ENCODE peak calls at places on chromosomes 7 and 10, in eight cellular contexts. L is fibroblast of the aortic adventitia; U is activated CD4-positive, CD25-positive, alpha-beta regulatory T cell; Q is activated CD4-positive, alpha-beta T cell treated with anti-CD3 and anti-CD28 coated beads, Interleukin-2, amount 50 U/mL, for 1 hour; F is Calu3; C is CD4-positive, alpha-beta memory T cell; R is Ammon's horn; O is activated CD8-positive, alpha-beta memory T cell treated with anti-CD3 and anti-CD28 coated beads for 24 hours. I is an unnamed sample.

GRCh38 chr7:4742051-4742573 is 33.3 kb upstream of the AP5Z1 start:
- DNase-seq in C (no peak), O (no peak), L (no peak), R (peak), U (no peak), Q (no peak), F (no peak), I (peak)

GRCh38 chr10:110841767-110842267 is 29.9 kb upstream of the PDCD4 start:
- DNase-seq in C (no peak), U (no peak), F (no peak), L (no peak), Q (no peak), R (no peak), O (no peak), I (no peak)

GRCh38 chr10:65294329-65294728 is 1631.5 kb upstream of the LRRTM3 start:
- DNase-seq in L (no peak), O (no peak), F (no peak), R (no peak), U (no peak), Q (no peak), C (no peak), I (no peak)

GRCh38 chr10:80535671-80536360 is 1.9 kb upstream of the SH2D4B start:
- DNase-seq in C (peak), U (peak), F (peak), L (peak), O (peak), R (no peak), Q (peak), I (no peak)

GRCh38 chr10:52639652-52640051 is 132.9 kb downstream of the MBL2 start:
- DNase-seq in O (no peak), C (no peak), Q (no peak), L (no peak), R (no peak), F (no peak), U (no peak), I (no peak)

GRCh38 chr10:1465421-1465902 is 271.9 kb downstream of the ADARB2 start:
- DNase-seq in Q (no peak), U (no peak), R (no peak), L (no peak), O (no peak), C (no peak), F (no peak), I (no peak)

GRCh38 chr7:87511510-87511909 is 36.0 kb upstream of the ABCB4 start:
- DNase-seq in O (no peak), L (no peak), R (no peak), F (no peak), Q (no peak), C (no peak), U (no peak), I (no peak)

GRCh38 chr7:34584526-34584925 is 73.5 kb upstream of the NPSR1 start:
- DNase-seq in L (no peak), O (no peak), Q (no peak), F (no peak), C (no peak), U (no peak), R (no peak), I (no peak)

GRCh38 chr7:7294914-7295313 is 112.6 kb downstream of the C1GALT1 start:
- DNase-seq in F (no peak), L (no peak), Q (no peak), R (no peak), U (no peak), C (no peak), O (no peak), I (no peak)

GRCh38 chr10:51857326-51857725 is 157.9 kb upstream of the CSTF2T start:
- DNase-seq in U (no peak), L (no peak), R (no peak), F (no peak), O (no peak), C (no peak), Q (no peak), I (no peak)

GRCh38 chr7:92466682-92467081 is 11.1 kb downstream of the ERVW-1 start:
- DNase-seq in U (no peak), C (no peak), Q (no peak), R (no peak), O (no peak), F (no peak), L (no peak), I (no peak)

GRCh38 chr7:141012044-141012685 is 2.6 kb downstream of the MRPS33 start:
- DNase-seq in L (peak), Q (peak), C (peak), R (peak), O (peak), F (peak), U (peak), I (peak)

GRCh38 chr7:68216046-68216445 is 1219.4 kb downstream of the TYW1 start:
- DNase-seq in U (no peak), L (no peak), R (peak), O (no peak), Q (no peak), F (no peak), C (no peak), I (no peak)

GRCh38 chr7:136741941-136742340 is 126.5 kb upstream of the CHRM2 start:
- DNase-seq in C (no peak), R (no peak), F (no peak), O (no peak), Q (no peak), L (no peak), U (no peak), I (no peak)

GRCh38 chr7:135774284-135774683 is 25.7 kb upstream of the FAM180A start:
- DNase-seq in C (no peak), L (no peak), O (no peak), U (no peak), F (no peak), R (no peak), Q (no peak), I (no peak)

GRCh38 chr7:42311195-42311594 is 74.2 kb upstream of the GLI3 start:
- DNase-seq in R (no peak), O (no peak), Q (no peak), F (no peak), U (no peak), C (no peak), L (no peak), I (no peak)

GRCh38 chr10:63429280-63429679 is 36.5 kb downstream of the JMJD1C start:
- DNase-seq in Q (no peak), R (no peak), U (no peak), L (peak), O (no peak), C (no peak), F (no peak), I (no peak)

GRCh38 chr10:69089638-69090599 is 2.0 kb downstream of the SRGN start:
- DNase-seq in O (peak), U (peak), Q (peak), L (peak), F (no peak), R (peak), C (peak), I (no peak)

GRCh38 chr10:317219-317868 is 182.1 kb downstream of the ZMYND11 start:
- DNase-seq in O (peak), Q (no peak), R (no peak), C (no peak), U (no peak), F (no peak), L (peak), I (no peak)

GRCh38 chr7:140726304-140726703 is 29.8 kb downstream of the NDUFB2 start:
- DNase-seq in U (no peak), R (peak), Q (no peak), L (peak), C (no peak), O (no peak), F (no peak), I (peak)

GRCh38 chr10:126476256-126476655 is 88.0 kb upstream of the ADAM12 start:
- DNase-seq in Q (no peak), O (no peak), U (no peak), L (no peak), R (no peak), F (no peak), C (no peak), I (no peak)

GRCh38 chr10:8054498-8055407 is at the start of gene GATA3:
- DNase-seq in O (peak), R (no peak), L (peak), C (peak), Q (peak), U (peak), F (peak), I (no peak)

GRCh38 chr7:70706204-70706603 is 425.7 kb upstream of the GALNT17 start:
- DNase-seq in O (no peak), U (no peak), R (no peak), F (no peak), C (no peak), Q (no peak), L (no peak), I (no peak)

GRCh38 chr10:131536676-131537075 is 225.2 kb upstream of the TCERG1L start:
- DNase-seq in C (no peak), Q (no peak), L (no peak), F (no peak), O (no peak), R (no peak), U (no peak), I (no peak)

GRCh38 chr7:41771717-41772116 is 68.8 kb upstream of the INHBA start:
- DNase-seq in C (no peak), Q (no peak), F (no peak), O (no peak), U (no peak), L (no peak), R (no peak), I (no peak)

GRCh38 chr7:50207251-50207564 is 97.3 kb upstream of the IKZF1 start:
- DNase-seq in R (no peak), F (no peak), C (no peak), U (no peak), L (no peak), O (no peak), Q (no peak), I (no peak)

GRCh38 chr7:29146888-29147609 is 712 bp upstream of the CPVL start:
- DNase-seq in U (no peak), C (no peak), Q (no peak), F (peak), O (no peak), L (peak), R (no peak), I (no peak)

GRCh38 chr10:120181154-120181553 is 275.9 kb upstream of the PLPP4 start:
- DNase-seq in C (no peak), U (no peak), O (no peak), Q (no peak), F (no peak), R (no peak), L (no peak), I (no peak)

GRCh38 chr10:11793762-11794479 is 29.2 kb upstream of the PROSER2 start:
- DNase-seq in U (no peak), Q (no peak), R (no peak), O (no peak), C (no peak), L (peak), F (peak), I (no peak)

GRCh38 chr7:35465791-35466336 is 212.0 kb upstream of the TBX20 start:
- DNase-seq in F (no peak), R (no peak), L (no peak), U (no peak), Q (no peak), C (no peak), O (no peak), I (no peak)

GRCh38 chr7:66250711-66251110 is 45.6 kb downstream of the TPST1 start:
- DNase-seq in O (no peak), L (peak), U (no peak), C (no peak), Q (no peak), R (no peak), F (no peak), I (no peak)

GRCh38 chr7:78299088-78299487 is 500.5 kb downstream of the PHTF2 start:
- DNase-seq in C (no peak), Q (no peak), O (no peak), L (no peak), F (no peak), U (no peak), R (no peak), I (no peak)

GRCh38 chr10:72239409-72239808 is 23.3 kb upstream of the ASCC1 start:
- DNase-seq in C (no peak), U (no peak), Q (no peak), L (no peak), F (no peak), R (no peak), O (no peak), I (no peak)

GRCh38 chr7:37999673-38000072 is 79.2 kb downstream of the EPDR1 start:
- DNase-seq in R (no peak), O (no peak), Q (no peak), L (peak), C (no peak), U (no peak), F (no peak), I (no peak)

GRCh38 chr7:96045181-96045580 is 272.8 kb downstream of the DYNC1I1 start:
- DNase-seq in U (no peak), F (no peak), C (no peak), Q (no peak), O (no peak), R (no peak), L (no peak), I (no peak)

GRCh38 chr7:95526128-95526738 is 40.5 kb downstream of the ASB4 start:
- DNase-seq in U (no peak), O (no peak), L (no peak), C (no peak), F (no peak), R (peak), Q (no peak), I (peak)

GRCh38 chr7:45986355-45987298 is 65.6 kb upstream of the IGFBP3 start:
- DNase-seq in F (no peak), Q (no peak), R (no peak), L (no peak), O (peak), C (no peak), U (no peak), I (no peak)

GRCh38 chr10:77463967-77464745 is 173.5 kb downstream of the KCNMA1 start:
- DNase-seq in F (no peak), U (no peak), Q (no peak), L (peak), O (no peak), R (no peak), C (no peak), I (no peak)